ENCODE peak calls at places on chromosome 3, in eight cellular contexts. One of them, this sample, is unnamed.

GRCh38 chr3:73601031-73601430 is 23.7 kb downstream of the PDZRN3 start:
- DNase-seq in activated gamma-delta T cell treated with Interleukin-2 at 50 U/mL for 16 hours: no peak
- DNase-seq in H4: no peak
- DNase-seq in HS-5: no peak
- DNase-seq in GM04504: no peak
- DNase-seq in stimulated activated naive CD8-positive, alpha-beta T cell treated with anti-CD3 and anti-CD28 coated beads, Interleukin-15, amount 100 ng/mL, for 72 hours: no peak
- DNase-seq in immature natural killer cell: no peak
- DNase-seq in heart right ventricle: no peak
- DNase-seq in this sample: no peak

GRCh38 chr3:127733781-127734180 is 61.0 kb downstream of the ABTB1 start:
- DNase-seq in activated gamma-delta T cell treated with Interleukin-2 at 50 U/mL for 16 hours: no peak
- DNase-seq in H4: no peak
- DNase-seq in HS-5: no peak
- DNase-seq in GM04504: no peak
- DNase-seq in stimulated activated naive CD8-positive, alpha-beta T cell treated with anti-CD3 and anti-CD28 coated beads, Interleukin-15, amount 100 ng/mL, for 72 hours: no peak
- DNase-seq in immature natural killer cell: no peak
- DNase-seq in heart right ventricle: no peak
- DNase-seq in this sample: no peak

GRCh38 chr3:76436895-76437294 is 603.0 kb upstream of the ROBO2 start:
- DNase-seq in activated gamma-delta T cell treated with Interleukin-2 at 50 U/mL for 16 hours: no peak
- DNase-seq in H4: no peak
- DNase-seq in HS-5: peak
- DNase-seq in GM04504: peak
- DNase-seq in stimulated activated naive CD8-positive, alpha-beta T cell treated with anti-CD3 and anti-CD28 coated beads, Interleukin-15, amount 100 ng/mL, for 72 hours: no peak
- DNase-seq in immature natural killer cell: no peak
- DNase-seq in heart right ventricle: no peak
- DNase-seq in this sample: no peak

GRCh38 chr3:72021531-72021930 is 236.6 kb upstream of the PROK2 start:
- DNase-seq in activated gamma-delta T cell treated with Interleukin-2 at 50 U/mL for 16 hours: no peak
- DNase-seq in H4: no peak
- DNase-seq in HS-5: no peak
- DNase-seq in GM04504: no peak
- DNase-seq in stimulated activated naive CD8-positive, alpha-beta T cell treated with anti-CD3 and anti-CD28 coated beads, Interleukin-15, amount 100 ng/mL, for 72 hours: no peak
- DNase-seq in immature natural killer cell: no peak
- DNase-seq in heart right ventricle: no peak
- DNase-seq in this sample: no peak

GRCh38 chr3:50323614-50324199 is 1.2 kb upstream of the HYAL2 start:
- DNase-seq in activated gamma-delta T cell treated with Interleukin-2 at 50 U/mL for 16 hours: no peak
- DNase-seq in H4: no peak
- DNase-seq in HS-5: no peak
- DNase-seq in GM04504: no peak
- DNase-seq in stimulated activated naive CD8-positive, alpha-beta T cell treated with anti-CD3 and anti-CD28 coated beads, Interleukin-15, amount 100 ng/mL, for 72 hours: no peak
- DNase-seq in immature natural killer cell: no peak
- DNase-seq in heart right ventricle: peak
- DNase-seq in this sample: peak

GRCh38 chr3:30516238-30516637 is 90.2 kb upstream of the TGFBR2 start:
- DNase-seq in activated gamma-delta T cell treated with Interleukin-2 at 50 U/mL for 16 hours: no peak
- DNase-seq in H4: no peak
- DNase-seq in HS-5: no peak
- DNase-seq in GM04504: no peak
- DNase-seq in stimulated activated naive CD8-positive, alpha-beta T cell treated with anti-CD3 and anti-CD28 coated beads, Interleukin-15, amount 100 ng/mL, for 72 hours: no peak
- DNase-seq in immature natural killer cell: no peak
- DNase-seq in heart right ventricle: no peak
- DNase-seq in this sample: no peak

GRCh38 chr3:166510382-166510781 is 673.2 kb upstream of the BCHE start:
- DNase-seq in activated gamma-delta T cell treated with Interleukin-2 at 50 U/mL for 16 hours: no peak
- DNase-seq in H4: peak
- DNase-seq in HS-5: no peak
- DNase-seq in GM04504: no peak
- DNase-seq in stimulated activated naive CD8-positive, alpha-beta T cell treated with anti-CD3 and anti-CD28 coated beads, Interleukin-15, amount 100 ng/mL, for 72 hours: no peak
- DNase-seq in immature natural killer cell: no peak
- DNase-seq in heart right ventricle: no peak
- DNase-seq in this sample: no peak

GRCh38 chr3:13581485-13582365 is 32.8 kb downstream of the FBLN2 start:
- DNase-seq in activated gamma-delta T cell treated with Interleukin-2 at 50 U/mL for 16 hours: no peak
- DNase-seq in H4: peak
- DNase-seq in HS-5: no peak
- DNase-seq in GM04504: no peak
- DNase-seq in stimulated activated naive CD8-positive, alpha-beta T cell treated with anti-CD3 and anti-CD28 coated beads, Interleukin-15, amount 100 ng/mL, for 72 hours: no peak
- DNase-seq in immature natural killer cell: no peak
- DNase-seq in heart right ventricle: no peak
- DNase-seq in this sample: no peak

GRCh38 chr3:125440559-125440955 is 65.4 kb upstream of the ZNF148 start:
- DNase-seq in activated gamma-delta T cell treated with Interleukin-2 at 50 U/mL for 16 hours: no peak
- DNase-seq in H4: no peak
- DNase-seq in HS-5: no peak
- DNase-seq in GM04504: no peak
- DNase-seq in stimulated activated naive CD8-positive, alpha-beta T cell treated with anti-CD3 and anti-CD28 coated beads, Interleukin-15, amount 100 ng/mL, for 72 hours: no peak
- DNase-seq in immature natural killer cell: no peak
- DNase-seq in heart right ventricle: no peak
- DNase-seq in this sample: no peak

GRCh38 chr3:71791634-71792033 is 6.7 kb upstream of the PROK2 start:
- DNase-seq in activated gamma-delta T cell treated with Interleukin-2 at 50 U/mL for 16 hours: no peak
- DNase-seq in H4: peak
- DNase-seq in HS-5: no peak
- DNase-seq in GM04504: no peak
- DNase-seq in stimulated activated naive CD8-positive, alpha-beta T cell treated with anti-CD3 and anti-CD28 coated beads, Interleukin-15, amount 100 ng/mL, for 72 hours: no peak
- DNase-seq in immature natural killer cell: no peak
- DNase-seq in heart right ventricle: no peak
- DNase-seq in this sample: no peak

GRCh38 chr3:58404396-58404795 is 29.2 kb downstream of the PDHB start:
- DNase-seq in activated gamma-delta T cell treated with Interleukin-2 at 50 U/mL for 16 hours: no peak
- DNase-seq in H4: no peak
- DNase-seq in HS-5: peak
- DNase-seq in GM04504: no peak
- DNase-seq in stimulated activated naive CD8-positive, alpha-beta T cell treated with anti-CD3 and anti-CD28 coated beads, Interleukin-15, amount 100 ng/mL, for 72 hours: no peak
- DNase-seq in immature natural killer cell: no peak
- DNase-seq in heart right ventricle: no peak
- DNase-seq in this sample: no peak

GRCh38 chr3:123605789-123606234 is 21.0 kb upstream of the HACD2 start:
- DNase-seq in activated gamma-delta T cell treated with Interleukin-2 at 50 U/mL for 16 hours: no peak
- DNase-seq in H4: no peak
- DNase-seq in HS-5: no peak
- DNase-seq in GM04504: no peak
- DNase-seq in stimulated activated naive CD8-positive, alpha-beta T cell treated with anti-CD3 and anti-CD28 coated beads, Interleukin-15, amount 100 ng/mL, for 72 hours: no peak
- DNase-seq in immature natural killer cell: no peak
- DNase-seq in heart right ventricle: no peak
- DNase-seq in this sample: no peak

GRCh38 chr3:143208976-143209714 is 89.6 kb downstream of the CHST2 start:
- DNase-seq in activated gamma-delta T cell treated with Interleukin-2 at 50 U/mL for 16 hours: no peak
- DNase-seq in H4: no peak
- DNase-seq in HS-5: no peak
- DNase-seq in GM04504: no peak
- DNase-seq in stimulated activated naive CD8-positive, alpha-beta T cell treated with anti-CD3 and anti-CD28 coated beads, Interleukin-15, amount 100 ng/mL, for 72 hours: no peak
- DNase-seq in immature natural killer cell: no peak
- DNase-seq in heart right ventricle: no peak
- DNase-seq in this sample: no peak

GRCh38 chr3:127171721-127172120 is 21.2 kb upstream of the PRR23E start:
- DNase-seq in activated gamma-delta T cell treated with Interleukin-2 at 50 U/mL for 16 hours: no peak
- DNase-seq in H4: no peak
- DNase-seq in HS-5: no peak
- DNase-seq in GM04504: no peak
- DNase-seq in stimulated activated naive CD8-positive, alpha-beta T cell treated with anti-CD3 and anti-CD28 coated beads, Interleukin-15, amount 100 ng/mL, for 72 hours: no peak
- DNase-seq in immature natural killer cell: no peak
- DNase-seq in heart right ventricle: no peak
- DNase-seq in this sample: no peak

GRCh38 chr3:126432361-126432760 is 37.7 kb downstream of the CFAP100 start:
- DNase-seq in activated gamma-delta T cell treated with Interleukin-2 at 50 U/mL for 16 hours: no peak
- DNase-seq in H4: no peak
- DNase-seq in HS-5: no peak
- DNase-seq in GM04504: no peak
- DNase-seq in stimulated activated naive CD8-positive, alpha-beta T cell treated with anti-CD3 and anti-CD28 coated beads, Interleukin-15, amount 100 ng/mL, for 72 hours: no peak
- DNase-seq in immature natural killer cell: no peak
- DNase-seq in heart right ventricle: no peak
- DNase-seq in this sample: peak

GRCh38 chr3:127535106-127535785 is 55.3 kb downstream of the TPRA1 start:
- DNase-seq in activated gamma-delta T cell treated with Interleukin-2 at 50 U/mL for 16 hours: no peak
- DNase-seq in H4: no peak
- DNase-seq in HS-5: no peak
- DNase-seq in GM04504: no peak
- DNase-seq in stimulated activated naive CD8-positive, alpha-beta T cell treated with anti-CD3 and anti-CD28 coated beads, Interleukin-15, amount 100 ng/mL, for 72 hours: no peak
- DNase-seq in immature natural killer cell: no peak
- DNase-seq in heart right ventricle: no peak
- DNase-seq in this sample: no peak

GRCh38 chr3:73765878-73766564 is 141.3 kb upstream of the PDZRN3 start:
- DNase-seq in activated gamma-delta T cell treated with Interleukin-2 at 50 U/mL for 16 hours: no peak
- DNase-seq in H4: peak
- DNase-seq in HS-5: no peak
- DNase-seq in GM04504: no peak
- DNase-seq in stimulated activated naive CD8-positive, alpha-beta T cell treated with anti-CD3 and anti-CD28 coated beads, Interleukin-15, amount 100 ng/mL, for 72 hours: no peak
- DNase-seq in immature natural killer cell: no peak
- DNase-seq in heart right ventricle: peak
- DNase-seq in this sample: no peak

GRCh38 chr3:144033863-144034262 is 62.2 kb downstream of the DIPK2A start:
- DNase-seq in activated gamma-delta T cell treated with Interleukin-2 at 50 U/mL for 16 hours: no peak
- DNase-seq in H4: no peak
- DNase-seq in HS-5: no peak
- DNase-seq in GM04504: no peak
- DNase-seq in stimulated activated naive CD8-positive, alpha-beta T cell treated with anti-CD3 and anti-CD28 coated beads, Interleukin-15, amount 100 ng/mL, for 72 hours: no peak
- DNase-seq in immature natural killer cell: no peak
- DNase-seq in heart right ventricle: no peak
- DNase-seq in this sample: no peak

GRCh38 chr3:127077506-127078064 is 94.7 kb downstream of the PLXNA1 start:
- DNase-seq in activated gamma-delta T cell treated with Interleukin-2 at 50 U/mL for 16 hours: no peak
- DNase-seq in H4: no peak
- DNase-seq in HS-5: no peak
- DNase-seq in GM04504: no peak
- DNase-seq in stimulated activated naive CD8-positive, alpha-beta T cell treated with anti-CD3 and anti-CD28 coated beads, Interleukin-15, amount 100 ng/mL, for 72 hours: no peak
- DNase-seq in immature natural killer cell: no peak
- DNase-seq in heart right ventricle: no peak
- DNase-seq in this sample: no peak

GRCh38 chr3:86990171-86990733 is 697 bp downstream of the VGLL3 start:
- DNase-seq in activated gamma-delta T cell treated with Interleukin-2 at 50 U/mL for 16 hours: no peak
- DNase-seq in H4: peak
- DNase-seq in HS-5: no peak
- DNase-seq in GM04504: no peak
- DNase-seq in stimulated activated naive CD8-positive, alpha-beta T cell treated with anti-CD3 and anti-CD28 coated beads, Interleukin-15, amount 100 ng/mL, for 72 hours: no peak
- DNase-seq in immature natural killer cell: no peak
- DNase-seq in heart right ventricle: no peak
- DNase-seq in this sample: no peak

GRCh38 chr3:99721633-99722007 is 83.2 kb downstream of the COL8A1 start:
- DNase-seq in activated gamma-delta T cell treated with Interleukin-2 at 50 U/mL for 16 hours: no peak
- DNase-seq in H4: no peak
- DNase-seq in HS-5: no peak
- DNase-seq in GM04504: no peak
- DNase-seq in stimulated activated naive CD8-positive, alpha-beta T cell treated with anti-CD3 and anti-CD28 coated beads, Interleukin-15, amount 100 ng/mL, for 72 hours: no peak
- DNase-seq in immature natural killer cell: no peak
- DNase-seq in heart right ventricle: no peak
- DNase-seq in this sample: no peak

GRCh38 chr3:143135150-143135549 is 15.6 kb downstream of the CHST2 start:
- DNase-seq in activated gamma-delta T cell treated with Interleukin-2 at 50 U/mL for 16 hours: no peak
- DNase-seq in H4: peak
- DNase-seq in HS-5: peak
- DNase-seq in GM04504: peak
- DNase-seq in stimulated activated naive CD8-positive, alpha-beta T cell treated with anti-CD3 and anti-CD28 coated beads, Interleukin-15, amount 100 ng/mL, for 72 hours: no peak
- DNase-seq in immature natural killer cell: no peak
- DNase-seq in heart right ventricle: no peak
- DNase-seq in this sample: no peak

GRCh38 chr3:123084192-123084591 is 17.4 kb downstream of the PDIA5 start:
- DNase-seq in activated gamma-delta T cell treated with Interleukin-2 at 50 U/mL for 16 hours: no peak
- DNase-seq in H4: no peak
- DNase-seq in HS-5: no peak
- DNase-seq in GM04504: no peak
- DNase-seq in stimulated activated naive CD8-positive, alpha-beta T cell treated with anti-CD3 and anti-CD28 coated beads, Interleukin-15, amount 100 ng/mL, for 72 hours: no peak
- DNase-seq in immature natural killer cell: no peak
- DNase-seq in heart right ventricle: no peak
- DNase-seq in this sample: no peak

GRCh38 chr3:8723612-8724011 is 10.0 kb upstream of the CAV3 start:
- DNase-seq in activated gamma-delta T cell treated with Interleukin-2 at 50 U/mL for 16 hours: no peak
- DNase-seq in H4: no peak
- DNase-seq in HS-5: no peak
- DNase-seq in GM04504: no peak
- DNase-seq in stimulated activated naive CD8-positive, alpha-beta T cell treated with anti-CD3 and anti-CD28 coated beads, Interleukin-15, amount 100 ng/mL, for 72 hours: no peak
- DNase-seq in immature natural killer cell: no peak
- DNase-seq in heart right ventricle: no peak
- DNase-seq in this sample: no peak

GRCh38 chr3:134371542-134372324 is 2.5 kb downstream of the AMOTL2 start:
- DNase-seq in activated gamma-delta T cell treated with Interleukin-2 at 50 U/mL for 16 hours: no peak
- DNase-seq in H4: no peak
- DNase-seq in HS-5: no peak
- DNase-seq in GM04504: peak
- DNase-seq in stimulated activated naive CD8-positive, alpha-beta T cell treated with anti-CD3 and anti-CD28 coated beads, Interleukin-15, amount 100 ng/mL, for 72 hours: no peak
- DNase-seq in immature natural killer cell: no peak
- DNase-seq in heart right ventricle: no peak
- DNase-seq in this sample: no peak

GRCh38 chr3:128573707-128574162 is 76.9 kb downstream of the RPN1 start:
- DNase-seq in activated gamma-delta T cell treated with Interleukin-2 at 50 U/mL for 16 hours: no peak
- DNase-seq in H4: no peak
- DNase-seq in HS-5: no peak
- DNase-seq in GM04504: no peak
- DNase-seq in stimulated activated naive CD8-positive, alpha-beta T cell treated with anti-CD3 and anti-CD28 coated beads, Interleukin-15, amount 100 ng/mL, for 72 hours: no peak
- DNase-seq in immature natural killer cell: no peak
- DNase-seq in heart right ventricle: peak
- DNase-seq in this sample: no peak

GRCh38 chr3:127786358-127787070 is 35.8 kb downstream of the MGLL start:
- DNase-seq in activated gamma-delta T cell treated with Interleukin-2 at 50 U/mL for 16 hours: no peak
- DNase-seq in H4: no peak
- DNase-seq in HS-5: no peak
- DNase-seq in GM04504: peak
- DNase-seq in stimulated activated naive CD8-positive, alpha-beta T cell treated with anti-CD3 and anti-CD28 coated beads, Interleukin-15, amount 100 ng/mL, for 72 hours: no peak
- DNase-seq in immature natural killer cell: no peak
- DNase-seq in heart right ventricle: peak
- DNase-seq in this sample: peak

GRCh38 chr3:44516230-44516629 is 38.8 kb upstream of the ZNF445 start:
- DNase-seq in activated gamma-delta T cell treated with Interleukin-2 at 50 U/mL for 16 hours: no peak
- DNase-seq in H4: no peak
- DNase-seq in HS-5: no peak
- DNase-seq in GM04504: no peak
- DNase-seq in stimulated activated naive CD8-positive, alpha-beta T cell treated with anti-CD3 and anti-CD28 coated beads, Interleukin-15, amount 100 ng/mL, for 72 hours: no peak
- DNase-seq in immature natural killer cell: no peak
- DNase-seq in heart right ventricle: no peak
- DNase-seq in this sample: no peak

GRCh38 chr3:70728311-70728710 is 415.9 kb upstream of the MDFIC2 start:
- DNase-seq in activated gamma-delta T cell treated with Interleukin-2 at 50 U/mL for 16 hours: no peak
- DNase-seq in H4: peak
- DNase-seq in HS-5: no peak
- DNase-seq in GM04504: no peak
- DNase-seq in stimulated activated naive CD8-positive, alpha-beta T cell treated with anti-CD3 and anti-CD28 coated beads, Interleukin-15, amount 100 ng/mL, for 72 hours: no peak
- DNase-seq in immature natural killer cell: no peak
- DNase-seq in heart right ventricle: no peak
- DNase-seq in this sample: no peak

GRCh38 chr3:71581981-71582611 is 1.4 kb downstream of the FOXP1 start:
- DNase-seq in activated gamma-delta T cell treated with Interleukin-2 at 50 U/mL for 16 hours: peak
- DNase-seq in H4: no peak
- DNase-seq in HS-5: no peak
- DNase-seq in GM04504: no peak
- DNase-seq in stimulated activated naive CD8-positive, alpha-beta T cell treated with anti-CD3 and anti-CD28 coated beads, Interleukin-15, amount 100 ng/mL, for 72 hours: peak
- DNase-seq in immature natural killer cell: peak
- DNase-seq in heart right ventricle: peak
- DNase-seq in this sample: no peak

GRCh38 chr3:76107935-76108570 is 322.7 kb upstream of the ZNF717 start:
- DNase-seq in activated gamma-delta T cell treated with Interleukin-2 at 50 U/mL for 16 hours: no peak
- DNase-seq in H4: peak
- DNase-seq in HS-5: no peak
- DNase-seq in GM04504: no peak
- DNase-seq in stimulated activated naive CD8-positive, alpha-beta T cell treated with anti-CD3 and anti-CD28 coated beads, Interleukin-15, amount 100 ng/mL, for 72 hours: no peak
- DNase-seq in immature natural killer cell: no peak
- DNase-seq in heart right ventricle: no peak
- DNase-seq in this sample: no peak

This sample was measured in right atrium auricular region.